ENCODE peak calls at places on chromosome 21, in five cellular contexts. K, F, L, Y and N are unnamed samples.

GRCh38 chr21:38037416-38037815 is 121.2 kb upstream of the KCNJ6 start:
- DNase-seq in K (no peak), Y (no peak), F (no peak), L (no peak), N (no peak)

GRCh38 chr21:42619841-42620240 is 33.6 kb upstream of the PDE9A start:
- DNase-seq in F (no peak), K (no peak), Y (no peak), L (no peak), N (no peak)

GRCh38 chr21:41219498-41220207 is 51.7 kb downstream of the BACE2 start:
- DNase-seq in F (no peak), L (no peak), Y (no peak), K (no peak), N (no peak)

GRCh38 chr21:32499249-32500055 is 85.9 kb downstream of the TCP10L start:
- DNase-seq in F (no peak), L (no peak), Y (no peak), K (peak), N (no peak)

GRCh38 chr21:42845296-42845965 is 33.9 kb downstream of the WDR4 start:
- DNase-seq in L (no peak), F (no peak), Y (no peak), K (no peak), N (no peak)

GRCh38 chr21:32307706-32308105 is 9.1 kb downstream of the MRAP start:
- DNase-seq in Y (no peak), L (no peak), K (peak), F (peak), N (no peak)

GRCh38 chr21:39014751-39015150 is 168.5 kb downstream of the PSMG1 start:
- DNase-seq in L (no peak), Y (no peak), K (peak), F (no peak), N (no peak)

GRCh38 chr21:36089946-36090345 is 20.1 kb downstream of the CBR1 start:
- DNase-seq in L (no peak), F (no peak), Y (no peak), K (no peak), N (no peak)

GRCh38 chr21:38930838-38931237 is 125.1 kb downstream of the ETS2 start:
- DNase-seq in Y (no peak), F (no peak), L (no peak), K (peak), N (no peak)

GRCh38 chr21:37793660-37794059 is 122.6 kb downstream of the KCNJ6 start:
- DNase-seq in Y (no peak), F (no peak), L (no peak), K (peak), N (no peak)

GRCh38 chr21:36815284-36815683 is 116.4 kb downstream of the SIM2 start:
- DNase-seq in F (no peak), L (no peak), Y (no peak), K (no peak), N (no peak)

GRCh38 chr21:42472521-42472920 is 23.5 kb downstream of the RSPH1 start:
- DNase-seq in F (no peak), Y (no peak), K (no peak), L (no peak), N (no peak)

GRCh38 chr21:45142469-45142868 is 68.1 kb downstream of the ADARB1 start:
- DNase-seq in Y (no peak), K (peak), L (no peak), F (no peak), N (no peak)

GRCh38 chr21:33152228-33153130 is 77.3 kb upstream of the IFNAR2 start:
- DNase-seq in F (no peak), Y (no peak), L (no peak), K (no peak), N (no peak)

GRCh38 chr21:36229181-36229580 is 72.6 kb downstream of the DOP1B start:
- DNase-seq in Y (no peak), L (no peak), F (no peak), K (no peak), N (no peak)

GRCh38 chr21:14414932-14415508 is 32.1 kb upstream of the HSPA13 start:
- DNase-seq in K (no peak), F (no peak), Y (no peak), L (no peak), N (no peak)

GRCh38 chr21:19275065-19275464 is 871.5 kb upstream of the TMPRSS15 start:
- DNase-seq in Y (no peak), F (no peak), L (no peak), K (no peak), N (no peak)

GRCh38 chr21:46056450-46056903 is 41.4 kb upstream of the COL6A2 start:
- DNase-seq in L (no peak), Y (peak), F (peak), K (peak), N (no peak)

GRCh38 chr21:32364387-32364786 is 28.4 kb downstream of the URB1 start:
- DNase-seq in Y (no peak), F (no peak), L (no peak), K (no peak), N (no peak)

GRCh38 chr21:36134820-36135390 is at the start of gene CBR3:
- DNase-seq in Y (no peak), F (no peak), K (peak), L (peak), N (no peak)

GRCh38 chr21:38661296-38662223 is 144.2 kb upstream of the ETS2 start:
- DNase-seq in Y (no peak), L (no peak), F (no peak), K (peak), N (no peak)

GRCh38 chr21:45886610-45887026 is 95.0 kb upstream of the COL6A1 start:
- DNase-seq in F (no peak), L (no peak), K (no peak), Y (no peak), N (no peak)

GRCh38 chr21:15735409-15735808 is 5.6 kb downstream of the USP25 start:
- DNase-seq in F (no peak), K (no peak), L (no peak), Y (no peak), N (no peak)

GRCh38 chr21:45102391-45102932 is 28.1 kb downstream of the ADARB1 start:
- DNase-seq in F (no peak), L (no peak), K (peak), Y (no peak), N (no peak)

GRCh38 chr21:18164933-18165332 is 79.7 kb upstream of the CHODL start:
- DNase-seq in L (no peak), Y (no peak), K (no peak), F (no peak), N (no peak)

GRCh38 chr21:19908386-19908785 is 1089.8 kb upstream of the NCAM2 start:
- DNase-seq in K (no peak), Y (no peak), F (no peak), L (no peak), N (no peak)

GRCh38 chr21:39850333-39850732 is 16.9 kb upstream of the PCP4 start:
- DNase-seq in K (no peak), L (peak), Y (peak), F (no peak), N (no peak)